ENCODE peak calls at places on chromosomes 1 and 21, in ten cellular contexts. L is pancreas, P is transverse colon, I is ovary, X is adrenal gland, E is lower lobe of right lung, H is psoas muscle, A is Karpas-422, U is left ventricle myocardium inferior, B is kidney. T is an unnamed sample.

GRCh38 chr1:26723013-26723991 is 27.5 kb downstream of the ARID1A start:
- DNase-seq in L (peak; percentile 93), P (peak; percentile 84), I (peak; percentile 86), X (peak; percentile 73), E (peak; percentile 78), H (peak; percentile 77), A (no peak), U (peak; percentile 83), B (peak; percentile 94), T (peak; percentile 93)

GRCh38 chr1:46041551-46041950 is 90.9 kb downstream of the PIK3R3 start:
- DNase-seq in L (no peak), P (no peak), I (no peak), X (no peak), E (no peak), H (no peak), A (peak; percentile 73), U (no peak), B (no peak), T (no peak)

GRCh38 chr1:209587778-209588177 is 4.3 kb downstream of the CAMK1G start:
- DNase-seq in L (no peak), P (no peak), I (no peak), X (no peak), E (no peak), H (no peak), A (no peak), U (no peak), B (no peak), T (no peak)

GRCh38 chr1:44660176-44660575 is 14.1 kb downstream of the TMEM53 start:
- DNase-seq in L (peak; percentile 88), P (peak; percentile 48), I (no peak), X (no peak), E (peak; percentile 62), H (peak; percentile 40), A (no peak), U (peak; percentile 87), B (peak; percentile 91), T (no peak)

GRCh38 chr1:153125536-153125935 is 12.2 kb upstream of the SPRR2F start:
- DNase-seq in L (no peak), P (no peak), I (no peak), X (no peak), E (no peak), H (no peak), A (no peak), U (no peak), B (no peak), T (no peak)

GRCh38 chr1:153790996-153791855 is 16.0 kb downstream of the SLC27A3 start:
- DNase-seq in L (no peak), P (peak; percentile 56), I (no peak), X (no peak), E (peak; percentile 78), H (peak; percentile 36), A (peak; percentile 94), U (no peak), B (peak; percentile 55), T (no peak)

GRCh38 chr1:214354440-214355148 is 73.6 kb downstream of the SMYD2 start:
- DNase-seq in L (no peak), P (no peak), I (no peak), X (no peak), E (no peak), H (no peak), A (no peak), U (no peak), B (no peak), T (no peak)

GRCh38 chr1:180208264-180208663 is 21.8 kb upstream of the LHX4 start:
- DNase-seq in L (no peak), P (no peak), I (no peak), X (no peak), E (peak; percentile 4), H (no peak), A (no peak), U (no peak), B (no peak), T (no peak)

GRCh38 chr1:215156232-215156631 is 73.7 kb downstream of the KCNK2 start:
- DNase-seq in L (no peak), P (no peak), I (no peak), X (no peak), E (no peak), H (no peak), A (no peak), U (no peak), B (no peak), T (no peak)

GRCh38 chr21:25385912-25386474 is 221.3 kb downstream of the MRPL39 start:
- DNase-seq in L (peak; percentile 71), P (no peak), I (no peak), X (no peak), E (no peak), H (no peak), A (peak; percentile 73), U (no peak), B (no peak), T (no peak)

GRCh38 chr1:202850593-202851362 is 38.2 kb downstream of the RABIF start:
- DNase-seq in L (no peak), P (no peak), I (no peak), X (no peak), E (no peak), H (peak; percentile 42), A (peak; percentile 51), U (no peak), B (no peak), T (no peak)
- H3K4me1 ChIP-seq in L (no peaks in the 10 kb centered on the region), P (peaks cover 4% of the 10 kb centered on the region), I (no peaks in the 10 kb centered on the region), X (no peaks in the 10 kb centered on the region), E (no peaks in the 10 kb centered on the region), H (no peaks in the 10 kb centered on the region), A (peaks cover 9% of the 10 kb centered on the region), U (no peaks in the 10 kb centered on the region), B (peaks cover 2% of the 10 kb centered on the region), T (no peaks in the 10 kb centered on the region)

DNA sequence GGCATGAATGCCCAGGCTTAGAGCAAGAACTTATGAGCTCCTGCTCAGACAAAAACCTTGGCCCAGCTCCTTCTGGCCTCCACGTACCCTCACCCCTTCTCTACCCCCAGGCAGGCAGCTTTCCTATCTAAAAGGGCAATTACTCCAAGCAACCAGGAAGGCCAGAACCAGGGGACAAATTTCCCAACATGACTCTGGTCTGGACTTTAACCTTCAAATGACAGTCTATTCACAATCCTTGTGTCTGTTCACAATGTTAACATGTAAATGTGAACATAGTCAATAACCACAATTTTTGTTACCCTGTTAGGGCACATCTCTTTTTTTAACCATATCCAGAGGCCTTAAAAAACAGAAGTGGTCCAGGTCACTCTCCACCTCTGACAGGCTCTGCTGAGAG is 64.4 kb upstream of the LAPTM5 start:
- DNase-seq in L (no peak), P (no peak), I (no peak), X (no peak), E (no peak), H (no peak), A (no peak), U (no peak), B (no peak), T (no peak)
- H3K4me1 ChIP-seq in L (peaks cover 14% of the 10 kb centered on the region), P (peaks cover 26% of the 10 kb centered on the region), I (peaks cover 7% of the 10 kb centered on the region), X (peaks cover 27% of the 10 kb centered on the region), E (peaks cover 15% of the 10 kb centered on the region), H (peaks cover 14% of the 10 kb centered on the region), A (peaks cover 16% of the 10 kb centered on the region), U (peaks cover 26% of the 10 kb centered on the region), B (peaks cover 12% of the 10 kb centered on the region), T (peaks cover 20% of the 10 kb centered on the region)

GRCh38 chr1:89762431-89762800 is 58.4 kb upstream of the LRRC8D start:
- DNase-seq in L (no peak), P (no peak), I (peak; percentile 20), X (no peak), E (no peak), H (peak; percentile 21), A (no peak), U (no peak), B (no peak), T (no peak)

GRCh38 chr1:89761901-89762300 is 58.9 kb upstream of the LRRC8D start:
- DNase-seq in L (no peak), P (no peak), I (no peak), X (peak; percentile 28), E (no peak), H (no peak), A (no peak), U (no peak), B (no peak), T (no peak)

GRCh38 chr1:89758127-89758526 is 62.7 kb upstream of the LRRC8D start:
- DNase-seq in L (no peak), P (no peak), I (no peak), X (no peak), E (no peak), H (no peak), A (no peak), U (no peak), B (no peak), T (no peak)

GRCh38 chr1:89759036-89759435 is 61.8 kb upstream of the LRRC8D start:
- DNase-seq in L (no peak), P (no peak), I (no peak), X (no peak), E (no peak), H (no peak), A (no peak), U (no peak), B (no peak), T (no peak)

GRCh38 chr1:89760496-89760895 is 60.3 kb upstream of the LRRC8D start:
- DNase-seq in L (no peak), P (no peak), I (no peak), X (no peak), E (no peak), H (no peak), A (no peak), U (no peak), B (no peak), T (no peak)
- H3K4me1 ChIP-seq in L (peaks cover 5% of the 10 kb centered on the region), P (peaks cover 11% of the 10 kb centered on the region), I (no peaks in the 10 kb centered on the region), X (peaks cover 20% of the 10 kb centered on the region), E (peaks cover 74% of the 10 kb centered on the region), H (no peaks in the 10 kb centered on the region), A (peaks cover 15% of the 10 kb centered on the region), U (peaks cover 68% of the 10 kb centered on the region), B (peaks cover 17% of the 10 kb centered on the region), T (peaks cover 5% of the 10 kb centered on the region)

GRCh38 chr1:47555307-47555706 is 117.5 kb downstream of the FOXD2 start:
- DNase-seq in L (no peak), P (peak; percentile 66), I (no peak), X (no peak), E (no peak), H (no peak), A (no peak), U (no peak), B (no peak), T (no peak)

GRCh38 chr1:47555841-47556616 is 118.2 kb downstream of the FOXD2 start:
- DNase-seq in L (no peak), P (no peak), I (no peak), X (no peak), E (no peak), H (no peak), A (no peak), U (no peak), B (no peak), T (no peak)

GRCh38 chr1:47551971-47552528 is 114.2 kb downstream of the FOXD2 start:
- DNase-seq in L (no peak), P (no peak), I (no peak), X (no peak), E (no peak), H (no peak), A (no peak), U (no peak), B (no peak), T (no peak)

GRCh38 chr1:47554901-47555300 is 117.1 kb downstream of the FOXD2 start:
- DNase-seq in L (no peak), P (no peak), I (no peak), X (no peak), E (no peak), H (no peak), A (no peak), U (no peak), B (no peak), T (no peak)

DNA sequence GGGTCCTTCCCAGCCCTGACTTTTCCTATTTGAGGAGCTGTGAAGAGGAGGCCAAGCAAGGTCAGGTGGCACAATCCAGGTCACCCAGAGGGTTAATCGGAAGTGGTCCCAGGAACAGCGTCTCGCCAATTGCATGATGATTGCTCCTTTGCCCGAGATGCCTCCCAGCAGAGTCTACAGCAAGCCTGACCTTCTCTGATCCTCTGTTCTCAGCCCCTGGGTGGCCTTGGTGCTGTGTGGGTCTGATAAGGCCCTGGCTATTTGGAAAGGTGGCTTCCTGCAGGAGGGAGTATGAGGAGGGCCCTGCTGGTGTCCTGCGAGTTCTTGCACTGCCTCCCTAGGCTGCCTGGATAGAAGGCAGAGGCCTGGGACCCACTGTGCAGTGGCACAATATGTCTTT is 116.2 kb downstream of the FOXD2 start:
- DNase-seq in L (no peak), P (no peak), I (no peak), X (no peak), E (no peak), H (no peak), A (no peak), U (no peak), B (no peak), T (no peak)
- H3K4me1 ChIP-seq in L (peaks cover 4% of the 10 kb centered on the region), P (peaks cover 19% of the 10 kb centered on the region), I (no peaks in the 10 kb centered on the region), X (no peaks in the 10 kb centered on the region), E (no peaks in the 10 kb centered on the region), H (no peaks in the 10 kb centered on the region), A (no peaks in the 10 kb centered on the region), U (no peaks in the 10 kb centered on the region), B (peaks cover 15% of the 10 kb centered on the region), T (peaks cover 4% of the 10 kb centered on the region)